ENCODE peak calls at places on chromosomes 5 and 9, in five cellular contexts. M is CD8-positive, alpha-beta memory T cell; J is brain microvascular endothelial cell; A is body of pancreas; Z is mammary epithelial cell. H is an unnamed sample.

GRCh38 chr9:86175743-86176456 is 76.5 kb upstream of the GOLM1 start:
- DNase-seq in M (no peak), J (no peak), A (no peak), Z (no peak), H (no peak)

GRCh38 chr9:5614985-5615384 is 13.9 kb upstream of the RIC1 start:
- DNase-seq in M (no peak), J (no peak), A (no peak), Z (no peak), H (no peak)

GRCh38 chr5:143791848-143792701 is 19.9 kb upstream of the HMHB1 start:
- DNase-seq in M (no peak), J (no peak), A (no peak), Z (no peak), H (no peak)

GRCh38 chr5:64939772-64940510 is 171.2 kb downstream of the CWC27 start:
- DNase-seq in M (no peak), J (peak), A (no peak), Z (no peak), H (no peak)

GRCh38 chr9:8205580-8205979 is 406.0 kb upstream of the DMAC1 start:
- DNase-seq in M (no peak), J (no peak), A (no peak), Z (no peak), H (no peak)

GRCh38 chr9:132572921-132573320 is 9.5 kb upstream of the BARHL1 start:
- DNase-seq in M (no peak), J (peak), A (no peak), Z (no peak), H (no peak)

GRCh38 chr5:171492781-171493180 is 73.3 kb downstream of the FGF18 start:
- DNase-seq in M (no peak), J (no peak), A (no peak), Z (no peak), H (no peak)

GRCh38 chr5:79229357-79230174 is 6.4 kb upstream of the JMY start:
- DNase-seq in M (peak), J (peak), A (no peak), Z (peak), H (no peak)

GRCh38 chr5:72436796-72437471 is 70.3 kb downstream of the ZNF366 start:
- DNase-seq in M (no peak), J (no peak), A (no peak), Z (no peak), H (no peak)

GRCh38 chr9:93859431-93860215 is 95.5 kb downstream of the BARX1 start:
- DNase-seq in M (no peak), J (no peak), A (no peak), Z (no peak), H (no peak)

GRCh38 chr9:35407846-35408245 is 82.1 kb upstream of the RUSC2 start:
- DNase-seq in M (no peak), J (no peak), A (no peak), Z (no peak), H (no peak)

GRCh38 chr5:171647043-171647899 is 138.3 kb upstream of the SMIM23 start:
- DNase-seq in M (no peak), J (peak), A (no peak), Z (no peak), H (no peak)

GRCh38 chr5:95842955-95843544 is 20.5 kb upstream of the GLRX start:
- DNase-seq in M (peak), J (peak), A (peak), Z (no peak), H (no peak)

GRCh38 chr5:154885438-154885837 is 27.0 kb downstream of the CNOT8 start:
- DNase-seq in M (no peak), J (no peak), A (no peak), Z (no peak), H (no peak)

GRCh38 chr5:139946440-139946839 is 96.7 kb downstream of the NRG2 start:
- DNase-seq in M (no peak), J (no peak), A (no peak), Z (no peak), H (no peak)

GRCh38 chr9:122387526-122387925 is 16.7 kb downstream of the PTGS1 start:
- DNase-seq in M (no peak), J (no peak), A (no peak), Z (no peak), H (no peak)

GRCh38 chr5:73702951-73703350 is 77.0 kb downstream of the ARHGEF28 start:
- DNase-seq in M (no peak), J (no peak), A (no peak), Z (no peak), H (no peak)
- H3K27ac ChIP-seq in M (no peak), J (no peak), A (no peak), Z (no peak), H (no peak)

DNA sequence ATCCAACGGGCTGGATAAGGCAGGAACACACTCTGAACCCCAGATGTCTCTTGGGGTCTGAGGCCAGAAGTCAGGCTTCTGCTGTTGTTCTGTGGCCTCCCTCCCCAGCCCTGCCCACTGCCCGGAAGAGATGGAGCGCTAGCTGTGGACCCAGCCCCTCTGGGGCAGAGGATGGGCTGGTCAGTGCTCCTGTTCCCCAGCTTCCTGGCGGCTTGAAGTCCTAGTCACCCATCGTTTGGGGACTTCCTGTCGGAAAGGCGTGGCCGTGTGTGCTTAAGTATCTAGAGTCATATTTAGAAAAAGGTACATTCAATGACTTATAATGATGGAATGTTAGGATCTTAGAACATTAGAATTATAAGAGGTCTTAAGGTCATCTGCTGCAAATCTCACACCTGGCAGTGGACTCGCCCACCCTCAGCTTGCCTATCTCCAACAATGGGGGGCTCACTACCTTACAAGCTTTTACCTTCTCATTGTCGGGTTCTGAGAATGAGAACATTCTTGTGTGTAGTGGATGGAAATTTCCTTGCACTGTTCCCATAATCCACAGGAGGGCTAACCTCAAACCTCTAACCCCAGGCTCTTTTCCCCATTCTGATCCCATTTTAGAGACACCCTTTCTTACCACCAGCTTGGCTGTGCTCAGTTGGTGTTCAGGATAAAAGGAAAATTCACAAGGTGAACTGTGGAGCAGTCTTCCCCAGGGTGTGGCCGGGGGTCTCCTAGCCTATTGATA is 13.4 kb upstream of the AIF1L start:
- DNase-seq in M (no peak), J (no peak), A (no peak), Z (no peak), H (no peak)
- H3K27ac ChIP-seq in M (no peak), J (no peak), A (no peak), Z (no peak), H (no peak)

GRCh38 chr9:33293782-33294181 is 3.5 kb downstream of the NFX1 start:
- DNase-seq in M (no peak), J (no peak), A (no peak), Z (no peak), H (no peak)

GRCh38 chr9:33295571-33295970 is 5.3 kb downstream of the NFX1 start:
- DNase-seq in M (no peak), J (no peak), A (no peak), Z (no peak), H (no peak)

GRCh38 chr9:33294670-33295432 is 4.5 kb downstream of the NFX1 start:
- DNase-seq in M (no peak), J (no peak), A (no peak), Z (no peak), H (no peak)

GRCh38 chr9:33300546-33300945 is 10.2 kb downstream of the NFX1 start:
- DNase-seq in M (no peak), J (no peak), A (no peak), Z (no peak), H (no peak)

DNA sequence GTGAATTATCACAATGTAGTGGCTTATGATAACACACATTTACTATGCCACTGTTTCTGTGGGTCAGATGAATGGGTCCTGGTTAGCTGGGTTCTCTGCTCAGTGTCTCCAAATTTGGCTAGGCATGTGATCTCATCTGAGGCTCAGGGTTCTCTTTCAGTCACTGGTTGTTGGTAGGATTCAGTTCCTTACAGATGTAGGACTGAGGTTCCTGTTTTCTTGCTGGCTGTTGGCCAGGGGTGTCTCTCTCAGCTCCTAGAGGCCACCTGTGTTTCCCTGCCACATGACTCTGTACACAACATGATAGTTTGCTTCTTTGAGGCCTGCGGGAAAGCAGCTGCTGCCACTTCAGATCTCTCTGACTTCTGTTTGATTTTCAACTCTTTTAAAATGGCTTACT is 7.1 kb downstream of the NFX1 start:
- DNase-seq in M (no peak), J (no peak), A (peak), Z (no peak), H (no peak)
- H3K27ac ChIP-seq in M (no peak), J (no peak), A (no peak), Z (no peak), H (no peak)

DNA sequence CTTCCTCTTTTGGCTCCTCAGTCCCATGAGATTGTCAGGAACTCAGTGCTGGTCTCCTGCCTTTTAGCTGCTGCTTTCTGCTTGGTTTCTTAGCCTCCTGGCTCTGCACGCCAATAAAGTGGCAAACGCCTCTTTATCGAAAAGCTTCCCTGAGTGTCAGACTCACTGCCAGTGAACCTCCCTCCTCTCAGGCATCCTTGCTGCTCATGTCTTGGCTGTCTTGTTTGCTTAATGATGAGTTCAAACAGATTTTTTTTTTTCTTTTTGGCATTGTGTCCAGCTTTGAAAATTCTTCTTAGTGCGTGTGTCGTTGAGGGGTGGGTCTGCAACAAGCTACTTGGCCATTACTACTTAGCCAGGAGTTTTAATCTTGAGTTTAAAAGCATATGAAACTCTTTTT is 14.9 kb downstream of the RASGRF2 start:
- DNase-seq in M (no peak), J (peak), A (no peak), Z (no peak), H (no peak)
- H3K27ac ChIP-seq in M (no peak), J (no peak), A (no peak), Z (no peak), H (no peak)

DNA sequence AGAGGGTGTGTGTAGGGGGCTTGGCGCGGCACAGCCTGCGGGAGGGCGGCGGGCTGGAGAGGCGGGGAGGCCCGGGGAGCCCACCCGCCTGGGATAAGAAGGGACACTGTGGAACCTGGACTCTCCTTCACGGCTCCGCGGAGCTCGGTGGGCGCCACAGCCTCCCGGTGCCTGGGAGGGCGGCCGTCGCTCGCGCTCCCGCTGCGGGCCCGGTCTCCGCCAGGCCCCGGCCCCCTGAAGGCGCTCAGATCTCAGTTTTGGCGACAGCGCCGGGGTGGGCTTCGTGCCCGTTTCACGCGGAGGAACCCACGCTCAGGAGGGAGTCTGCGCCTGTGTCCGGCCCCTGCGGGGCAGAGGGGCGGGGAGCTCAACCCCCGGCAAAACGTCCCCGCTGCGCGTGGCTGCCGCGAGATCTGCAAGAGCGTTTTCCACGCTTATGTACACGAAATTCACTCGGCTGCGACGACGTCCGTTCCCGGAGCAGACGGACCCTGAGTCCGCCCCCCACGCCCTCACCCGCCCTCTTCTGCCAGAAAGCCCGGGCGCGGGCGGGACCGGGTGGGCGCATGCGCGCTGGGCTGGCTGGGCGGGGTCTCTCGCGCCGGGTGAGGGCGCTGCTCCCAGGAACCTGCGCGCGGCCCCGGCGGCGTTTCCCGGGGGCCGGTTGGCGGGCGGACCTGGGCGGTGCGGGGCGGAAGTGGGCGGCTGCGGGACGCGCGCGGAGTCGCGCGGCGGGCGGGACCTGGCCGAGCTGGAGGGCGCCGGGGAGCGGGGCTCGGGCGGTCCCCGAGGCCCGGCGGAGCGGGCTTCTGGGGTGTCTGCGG is at the start of gene NELFB:
- DNase-seq in M (peak), J (peak), A (peak), Z (peak), H (no peak)
- H3K27ac ChIP-seq in M (peak), J (peak), A (peak), Z (peak), H (peak)

H was measured in epithelial cell of prostate.